ENCODE peak calls at places on chromosomes 5 and 9, in nine cellular contexts. One of them, this sample, is unnamed. For H3K27me3, the result is how much of the 10 kb centered on the place peaks cover.

GRCh38 chr9:126326228-126327015 is at the start of gene MVB12B:
- DNase-seq in upper lobe of left lung: peak
- DNase-seq in naive thymus-derived CD4-positive, alpha-beta T cell: peak
- DNase-seq in Peyer's patch: peak
- DNase-seq in K562: peak
- DNase-seq in psoas muscle: peak
- DNase-seq in gastrocnemius medialis: no peak
- DNase-seq in heart right ventricle: peak
- DNase-seq in BE2C: peak
- DNase-seq in this sample: no peak

GRCh38 chr5:158660726-158661125 is 439.0 kb downstream of the EBF1 start:
- DNase-seq in upper lobe of left lung: no peak
- DNase-seq in naive thymus-derived CD4-positive, alpha-beta T cell: no peak
- DNase-seq in Peyer's patch: no peak
- DNase-seq in K562: no peak
- DNase-seq in psoas muscle: no peak
- DNase-seq in gastrocnemius medialis: no peak
- DNase-seq in heart right ventricle: no peak
- DNase-seq in BE2C: no peak
- DNase-seq in this sample: no peak

GRCh38 chr9:124392855-124393460 is 22.3 kb downstream of the PSMB7 start:
- DNase-seq in upper lobe of left lung: no peak
- DNase-seq in naive thymus-derived CD4-positive, alpha-beta T cell: no peak
- DNase-seq in Peyer's patch: no peak
- DNase-seq in K562: peak
- DNase-seq in psoas muscle: no peak
- DNase-seq in gastrocnemius medialis: no peak
- DNase-seq in heart right ventricle: no peak
- DNase-seq in BE2C: peak
- DNase-seq in this sample: peak

GRCh38 chr9:128034821-128035764 is 32.0 kb downstream of the NAIF1 start:
- DNase-seq in upper lobe of left lung: no peak
- DNase-seq in naive thymus-derived CD4-positive, alpha-beta T cell: peak
- DNase-seq in Peyer's patch: peak
- DNase-seq in K562: peak
- DNase-seq in psoas muscle: peak
- DNase-seq in gastrocnemius medialis: peak
- DNase-seq in heart right ventricle: peak
- DNase-seq in BE2C: peak
- DNase-seq in this sample: peak

GRCh38 chr9:92648447-92649406 is 21.2 kb downstream of the IPPK start:
- DNase-seq in upper lobe of left lung: no peak
- DNase-seq in naive thymus-derived CD4-positive, alpha-beta T cell: no peak
- DNase-seq in Peyer's patch: no peak
- DNase-seq in K562: no peak
- DNase-seq in psoas muscle: no peak
- DNase-seq in gastrocnemius medialis: no peak
- DNase-seq in heart right ventricle: no peak
- DNase-seq in BE2C: no peak
- DNase-seq in this sample: no peak

GRCh38 chr9:33814816-33815215 is 2.1 kb upstream of the UBE2R2 start:
- DNase-seq in upper lobe of left lung: no peak
- DNase-seq in naive thymus-derived CD4-positive, alpha-beta T cell: no peak
- DNase-seq in Peyer's patch: no peak
- DNase-seq in K562: no peak
- DNase-seq in psoas muscle: no peak
- DNase-seq in gastrocnemius medialis: no peak
- DNase-seq in heart right ventricle: no peak
- DNase-seq in BE2C: no peak
- DNase-seq in this sample: no peak

GRCh38 chr9:137645211-137645610 is 26.4 kb downstream of the EHMT1 start:
- DNase-seq in upper lobe of left lung: no peak
- DNase-seq in naive thymus-derived CD4-positive, alpha-beta T cell: no peak
- DNase-seq in Peyer's patch: no peak
- DNase-seq in K562: no peak
- DNase-seq in psoas muscle: no peak
- DNase-seq in gastrocnemius medialis: no peak
- DNase-seq in heart right ventricle: no peak
- DNase-seq in BE2C: no peak
- DNase-seq in this sample: no peak

GRCh38 chr9:136868644-136869043 is 2.5 kb upstream of the EDF1 start:
- DNase-seq in upper lobe of left lung: no peak
- DNase-seq in naive thymus-derived CD4-positive, alpha-beta T cell: no peak
- DNase-seq in Peyer's patch: no peak
- DNase-seq in K562: no peak
- DNase-seq in psoas muscle: no peak
- DNase-seq in gastrocnemius medialis: no peak
- DNase-seq in heart right ventricle: no peak
- DNase-seq in BE2C: no peak
- DNase-seq in this sample: no peak

GRCh38 chr5:134590992-134591659 is 41.5 kb downstream of the SAR1B start:
- DNase-seq in upper lobe of left lung: no peak
- DNase-seq in naive thymus-derived CD4-positive, alpha-beta T cell: no peak
- DNase-seq in Peyer's patch: peak
- DNase-seq in K562: no peak
- DNase-seq in psoas muscle: peak
- DNase-seq in gastrocnemius medialis: peak
- DNase-seq in heart right ventricle: no peak
- DNase-seq in BE2C: no peak
- DNase-seq in this sample: no peak

GRCh38 chr5:149012350-149012749 is 50.5 kb downstream of the SH3TC2 start:
- DNase-seq in upper lobe of left lung: peak
- DNase-seq in naive thymus-derived CD4-positive, alpha-beta T cell: no peak
- DNase-seq in Peyer's patch: no peak
- DNase-seq in K562: no peak
- DNase-seq in psoas muscle: no peak
- DNase-seq in gastrocnemius medialis: no peak
- DNase-seq in heart right ventricle: no peak
- DNase-seq in BE2C: no peak
- DNase-seq in this sample: no peak

GRCh38 chr9:69918317-69918716 is 97.7 kb downstream of the CFAP95 start:
- DNase-seq in upper lobe of left lung: no peak
- DNase-seq in naive thymus-derived CD4-positive, alpha-beta T cell: no peak
- DNase-seq in Peyer's patch: no peak
- DNase-seq in K562: no peak
- DNase-seq in psoas muscle: peak
- DNase-seq in gastrocnemius medialis: peak
- DNase-seq in heart right ventricle: no peak
- DNase-seq in BE2C: no peak
- DNase-seq in this sample: no peak

GRCh38 chr9:118023649-118024048 is 319.4 kb downstream of the TLR4 start:
- DNase-seq in upper lobe of left lung: no peak
- DNase-seq in naive thymus-derived CD4-positive, alpha-beta T cell: no peak
- DNase-seq in Peyer's patch: no peak
- DNase-seq in K562: no peak
- DNase-seq in psoas muscle: no peak
- DNase-seq in gastrocnemius medialis: no peak
- DNase-seq in heart right ventricle: no peak
- DNase-seq in BE2C: no peak
- DNase-seq in this sample: no peak

GRCh38 chr5:109959652-109960051 is 269.9 kb downstream of the MAN2A1 start:
- DNase-seq in upper lobe of left lung: no peak
- DNase-seq in naive thymus-derived CD4-positive, alpha-beta T cell: no peak
- DNase-seq in Peyer's patch: no peak
- DNase-seq in K562: peak
- DNase-seq in psoas muscle: no peak
- DNase-seq in gastrocnemius medialis: no peak
- DNase-seq in heart right ventricle: no peak
- DNase-seq in BE2C: no peak
- DNase-seq in this sample: no peak

GRCh38 chr5:71924325-71924724 is 182.9 kb upstream of the MAP1B start:
- DNase-seq in upper lobe of left lung: no peak
- DNase-seq in naive thymus-derived CD4-positive, alpha-beta T cell: no peak
- DNase-seq in Peyer's patch: no peak
- DNase-seq in K562: no peak
- DNase-seq in psoas muscle: no peak
- DNase-seq in gastrocnemius medialis: no peak
- DNase-seq in heart right ventricle: no peak
- DNase-seq in BE2C: no peak
- DNase-seq in this sample: no peak

GRCh38 chr5:158943057-158943456 is 156.7 kb downstream of the EBF1 start:
- DNase-seq in upper lobe of left lung: no peak
- DNase-seq in naive thymus-derived CD4-positive, alpha-beta T cell: no peak
- DNase-seq in Peyer's patch: no peak
- DNase-seq in K562: no peak
- DNase-seq in psoas muscle: peak
- DNase-seq in gastrocnemius medialis: no peak
- DNase-seq in heart right ventricle: peak
- DNase-seq in BE2C: no peak
- DNase-seq in this sample: no peak

GRCh38 chr9:21968331-21969010 is 25.7 kb downstream of the CDKN2A start:
- DNase-seq in upper lobe of left lung: peak
- DNase-seq in naive thymus-derived CD4-positive, alpha-beta T cell: no peak
- DNase-seq in Peyer's patch: peak
- DNase-seq in K562: no peak
- DNase-seq in psoas muscle: no peak
- DNase-seq in gastrocnemius medialis: no peak
- DNase-seq in heart right ventricle: no peak
- DNase-seq in BE2C: no peak
- DNase-seq in this sample: no peak
- H3K27me3 ChIP-seq in upper lobe of left lung: half or more
- H3K27me3 ChIP-seq in naive thymus-derived CD4-positive, alpha-beta T cell: half or more
- H3K27me3 ChIP-seq in Peyer's patch: half or more
- H3K27me3 ChIP-seq in K562: under half
- H3K27me3 ChIP-seq in psoas muscle: half or more
- H3K27me3 ChIP-seq in gastrocnemius medialis: half or more
- H3K27me3 ChIP-seq in heart right ventricle: half or more
- H3K27me3 ChIP-seq in BE2C: under half
- H3K27me3 ChIP-seq in this sample: under half

GRCh38 chr5:141875022-141875740 is 3.0 kb downstream of the PCDH1 start:
- DNase-seq in upper lobe of left lung: no peak
- DNase-seq in naive thymus-derived CD4-positive, alpha-beta T cell: no peak
- DNase-seq in Peyer's patch: peak
- DNase-seq in K562: no peak
- DNase-seq in psoas muscle: no peak
- DNase-seq in gastrocnemius medialis: no peak
- DNase-seq in heart right ventricle: no peak
- DNase-seq in BE2C: no peak
- DNase-seq in this sample: no peak
- H3K4me3 ChIP-seq in upper lobe of left lung: peak
- H3K4me3 ChIP-seq in naive thymus-derived CD4-positive, alpha-beta T cell: no peak
- H3K4me3 ChIP-seq in Peyer's patch: peak
- H3K4me3 ChIP-seq in K562: peak
- H3K4me3 ChIP-seq in psoas muscle: peak
- H3K4me3 ChIP-seq in gastrocnemius medialis: peak
- H3K4me3 ChIP-seq in heart right ventricle: peak
- H3K4me3 ChIP-seq in BE2C: peak
- H3K4me3 ChIP-seq in this sample: peak

DNA sequence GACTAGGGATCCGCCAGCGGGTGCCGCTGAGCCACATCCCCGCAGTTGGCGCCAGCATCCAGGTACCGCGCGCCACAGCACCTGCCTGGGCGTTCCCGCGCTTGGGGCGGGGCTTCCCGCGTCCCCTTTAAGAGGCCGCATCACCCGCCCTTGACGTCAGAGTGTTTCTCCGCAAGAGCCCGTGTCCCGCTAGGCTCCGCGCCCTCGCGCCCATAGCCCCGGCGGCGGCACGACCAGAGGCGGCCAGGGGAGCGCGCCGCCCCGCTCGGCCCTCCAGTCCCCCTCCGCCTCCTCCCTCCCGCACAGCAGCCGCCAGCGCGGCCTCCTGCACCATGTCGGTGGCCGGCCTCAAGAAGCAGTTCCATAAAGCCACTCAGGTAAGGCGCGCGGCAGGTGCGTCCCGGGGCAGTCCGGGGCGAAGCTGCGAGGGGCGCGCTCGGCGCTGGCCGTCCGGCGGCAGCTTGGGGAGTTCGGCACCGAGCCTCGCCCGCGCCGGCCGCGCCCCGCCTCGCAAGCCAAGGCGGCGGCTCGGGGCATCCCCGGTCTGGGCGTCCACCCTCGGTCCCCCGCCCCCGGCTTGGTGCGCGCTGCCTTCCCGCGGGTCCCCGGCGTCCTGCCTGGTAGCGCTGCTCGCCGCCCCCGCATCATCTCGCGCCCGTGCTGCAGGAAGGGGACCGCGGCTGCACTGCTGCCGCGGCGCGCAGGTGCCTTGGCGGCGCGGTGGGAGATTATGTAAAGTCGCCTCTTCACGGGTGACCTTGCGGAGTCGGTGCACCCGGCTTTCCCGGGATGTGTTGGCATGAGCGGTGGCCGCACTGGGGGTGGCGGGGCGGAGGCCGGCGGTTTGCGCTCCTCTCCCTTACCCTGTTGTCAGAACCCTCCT is at the start of gene SH3GL2:
- DNase-seq in upper lobe of left lung: peak
- DNase-seq in naive thymus-derived CD4-positive, alpha-beta T cell: no peak
- DNase-seq in Peyer's patch: peak
- DNase-seq in K562: no peak
- DNase-seq in psoas muscle: no peak
- DNase-seq in gastrocnemius medialis: no peak
- DNase-seq in heart right ventricle: no peak
- DNase-seq in BE2C: peak
- DNase-seq in this sample: peak
- H3K27me3 ChIP-seq in upper lobe of left lung: under half
- H3K27me3 ChIP-seq in naive thymus-derived CD4-positive, alpha-beta T cell: under half
- H3K27me3 ChIP-seq in Peyer's patch: under half
- H3K27me3 ChIP-seq in K562: under half
- H3K27me3 ChIP-seq in psoas muscle: under half
- H3K27me3 ChIP-seq in gastrocnemius medialis: under half
- H3K27me3 ChIP-seq in heart right ventricle: half or more
- H3K27me3 ChIP-seq in BE2C: half or more
- H3K27me3 ChIP-seq in this sample: half or more

DNA sequence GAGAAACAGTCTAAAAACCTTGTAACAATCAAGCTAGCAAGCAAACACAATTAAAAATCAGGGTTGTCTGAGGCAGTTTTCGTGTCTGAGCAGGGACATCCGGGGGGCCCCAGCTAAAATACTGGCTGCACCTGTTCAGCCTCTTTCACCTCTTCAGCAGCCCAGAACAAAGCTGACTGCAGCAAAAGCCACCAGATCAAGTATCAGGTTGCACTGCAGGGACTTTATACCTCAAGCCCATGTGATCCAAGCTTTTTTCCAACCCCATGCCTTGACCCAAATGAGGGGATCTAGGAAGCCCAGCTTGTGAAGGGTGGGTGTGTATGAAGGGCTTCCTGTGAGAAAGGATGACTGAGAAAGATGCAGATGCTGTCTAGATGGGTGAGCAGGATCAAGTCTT is 133.4 kb downstream of the SEMA6A start:
- DNase-seq in upper lobe of left lung: no peak
- DNase-seq in naive thymus-derived CD4-positive, alpha-beta T cell: no peak
- DNase-seq in Peyer's patch: no peak
- DNase-seq in K562: no peak
- DNase-seq in psoas muscle: no peak
- DNase-seq in gastrocnemius medialis: no peak
- DNase-seq in heart right ventricle: no peak
- DNase-seq in BE2C: no peak
- DNase-seq in this sample: no peak
- H3K4me3 ChIP-seq in upper lobe of left lung: no peak
- H3K4me3 ChIP-seq in naive thymus-derived CD4-positive, alpha-beta T cell: no peak
- H3K4me3 ChIP-seq in Peyer's patch: no peak
- H3K4me3 ChIP-seq in K562: no peak
- H3K4me3 ChIP-seq in psoas muscle: no peak
- H3K4me3 ChIP-seq in gastrocnemius medialis: no peak
- H3K4me3 ChIP-seq in heart right ventricle: no peak
- H3K4me3 ChIP-seq in BE2C: no peak
- H3K4me3 ChIP-seq in this sample: no peak